ENCODE peak calls at places on chromosomes 16 and 17, in ten cellular contexts. D is adrenal gland, I is spleen, M is SK-N-SH, A is hepatocyte, R is upper lobe of right lung, Q is thoracic aorta, G is body of pancreas, J is heart left ventricle, S is left ventricle myocardium inferior. E is an unnamed sample.

GRCh38 chr16:27234171-27234570 is 30.8 kb downstream of the KDM8 start:
- DNase-seq in A (no peak), R (peak; percentile 19), D (no peak), G (no peak), S (no peak), I (peak; percentile 73), Q (no peak), M (no peak), J (no peak), E (no peak)

GRCh38 chr16:55760665-55761035 is 72.2 kb downstream of the CES1 start:
- DNase-seq in Q (no peak), G (no peak), D (no peak), I (no peak), S (peak; percentile 62), A (no peak), M (no peak), R (peak; percentile 77), J (no peak), E (no peak)

GRCh38 chr16:77170805-77171204 is 20.2 kb upstream of the MON1B start:
- DNase-seq in Q (no peak), R (no peak), I (no peak), S (no peak), G (no peak), M (no peak), J (no peak), D (no peak), A (no peak), E (no peak)

GRCh38 chr17:10243905-10244844 is 45.8 kb upstream of the GAS7 start:
- DNase-seq in I (no peak), S (no peak), J (no peak), G (no peak), D (no peak), M (no peak), Q (no peak), R (peak; percentile 64), A (peak; percentile 24), E (no peak)

GRCh38 chr16:48146131-48146530 is 9.7 kb downstream of the ABCC12 start:
- DNase-seq in A (no peak), I (no peak), S (no peak), J (no peak), Q (no peak), M (no peak), R (no peak), D (no peak), G (no peak), E (no peak)

GRCh38 chr16:82888616-82889015 is 261.8 kb downstream of the CDH13 start:
- DNase-seq in D (no peak), J (no peak), I (no peak), M (no peak), R (no peak), G (no peak), S (no peak), Q (no peak), A (peak; percentile 58), E (no peak)

GRCh38 chr16:24700549-24701392 is 28.7 kb upstream of the TNRC6A start:
- DNase-seq in D (peak; percentile 92), M (peak; percentile 28), G (peak; percentile 85), I (no peak), R (no peak), Q (peak; percentile 85), S (peak; percentile 62), A (peak; percentile 65), J (peak; percentile 63), E (peak; percentile 17)

GRCh38 chr17:55510986-55511721 is at the start of gene SMIM36:
- DNase-seq in G (no peak), S (no peak), J (no peak), Q (no peak), D (no peak), R (no peak), M (no peak), I (no peak), A (no peak), E (no peak)

GRCh38 chr17:76808326-76808725 is 59.9 kb upstream of the MGAT5B start:
- DNase-seq in J (no peak), S (no peak), Q (no peak), A (no peak), I (no peak), R (no peak), D (no peak), G (no peak), M (no peak), E (no peak)

GRCh38 chr17:16552637-16553045 is 16.4 kb downstream of the ZNF287 start:
- DNase-seq in S (no peak), G (no peak), I (no peak), R (no peak), D (no peak), J (no peak), A (no peak), Q (no peak), M (no peak), E (no peak)
- H3K9me3 ChIP-seq in S (peaks cover 100% of the 10 kb centered on the region), G (peaks cover 7% of the 10 kb centered on the region), I (peaks cover 98% of the 10 kb centered on the region), R (peaks cover 88% of the 10 kb centered on the region), D (peaks cover 83% of the 10 kb centered on the region), J (peaks cover 85% of the 10 kb centered on the region), A (peaks cover 39% of the 10 kb centered on the region), Q (peaks cover 93% of the 10 kb centered on the region), M (peaks cover 42% of the 10 kb centered on the region), E (peaks cover 42% of the 10 kb centered on the region)

DNA sequence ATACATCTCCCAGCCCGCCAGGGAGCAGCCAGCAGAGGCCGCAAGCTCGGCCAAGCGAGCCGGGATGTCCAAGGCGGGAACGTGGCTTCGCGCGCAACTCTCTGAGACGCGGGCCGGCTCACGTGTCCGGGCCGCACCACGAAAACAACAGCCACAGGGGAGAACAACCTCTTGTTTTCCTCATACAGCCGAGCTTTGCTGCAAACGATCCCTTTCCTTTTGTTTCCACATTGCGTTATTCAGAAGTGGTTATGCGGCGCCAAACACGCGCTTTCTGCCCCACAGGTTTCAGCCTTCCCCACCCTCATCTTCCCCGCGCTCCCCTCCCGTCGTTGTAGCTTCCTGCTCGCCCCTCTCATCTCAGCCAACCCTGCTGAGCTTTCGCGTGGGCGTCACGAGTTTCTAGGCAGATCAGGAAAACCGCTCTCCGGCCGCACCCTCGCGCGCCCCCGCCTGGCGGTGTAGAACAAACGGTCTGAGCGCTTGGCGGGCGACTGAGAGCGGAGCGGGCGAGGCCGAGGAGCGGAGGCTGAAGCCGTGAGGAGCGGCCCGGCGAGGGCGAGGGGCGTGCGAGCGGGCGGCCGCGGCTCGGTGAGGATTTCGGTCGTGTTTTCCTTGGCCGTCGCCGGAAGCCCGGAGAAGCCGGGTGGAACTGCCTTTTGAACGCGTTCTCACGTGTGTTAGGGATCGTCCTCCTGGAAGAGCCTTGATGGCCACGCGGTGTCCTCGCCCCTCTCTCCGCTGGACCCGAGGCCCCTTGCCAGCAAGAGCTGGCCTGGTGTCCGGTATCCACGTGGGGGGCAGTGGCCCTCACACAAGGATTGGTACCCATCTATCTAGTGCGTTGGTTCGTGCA is 6.6 kb upstream of the SMARCD2 start:
- DNase-seq in A (peak; percentile 94), S (peak; percentile 93), D (peak; percentile 94), J (peak; percentile 97), I (peak; percentile 98), R (peak; percentile 96), Q (peak; percentile 90), G (peak; percentile 92), M (peak; percentile 66), E (peak; percentile 99)
- TF ChIP-seq CTCF in A (peak; percentile 71), S (peak; percentile 73), D (peak; percentile 74), J (peak; percentile 67), I (peak; percentile 84), R (peak; percentile 62), Q (peak; percentile 66), G (peak; percentile 76), M (no peak), E (peak; percentile 59)

GRCh38 chr16:3158014-3158497 is 23.2 kb downstream of the ZNF213 start:
- DNase-seq in R (no peak), A (no peak), Q (no peak), I (no peak), M (peak; percentile 73), D (no peak), S (no peak), G (no peak), J (no peak), E (peak; percentile 46)

GRCh38 chr16:3158498-3159314 is 23.9 kb downstream of the ZNF213 start:
- DNase-seq in A (peak; percentile 94), G (peak; percentile 93), S (peak; percentile 83), R (peak; percentile 95), Q (peak; percentile 63), D (peak; percentile 88), J (peak; percentile 92), M (peak; percentile 93), I (peak; percentile 95), E (peak; percentile 96)

GRCh38 chr16:3155181-3155580 is 20.4 kb downstream of the ZNF213 start:
- DNase-seq in Q (no peak), J (no peak), A (no peak), G (no peak), S (no peak), R (no peak), M (no peak), I (no peak), D (no peak), E (no peak)

GRCh38 chr16:3157229-3158013 is 22.6 kb downstream of the ZNF213 start:
- DNase-seq in G (peak; percentile 77), J (peak; percentile 72), S (peak; percentile 55), A (peak; percentile 89), D (peak; percentile 57), Q (peak; percentile 41), I (peak; percentile 89), M (peak; percentile 76), R (peak; percentile 80), E (peak; percentile 83)

DNA sequence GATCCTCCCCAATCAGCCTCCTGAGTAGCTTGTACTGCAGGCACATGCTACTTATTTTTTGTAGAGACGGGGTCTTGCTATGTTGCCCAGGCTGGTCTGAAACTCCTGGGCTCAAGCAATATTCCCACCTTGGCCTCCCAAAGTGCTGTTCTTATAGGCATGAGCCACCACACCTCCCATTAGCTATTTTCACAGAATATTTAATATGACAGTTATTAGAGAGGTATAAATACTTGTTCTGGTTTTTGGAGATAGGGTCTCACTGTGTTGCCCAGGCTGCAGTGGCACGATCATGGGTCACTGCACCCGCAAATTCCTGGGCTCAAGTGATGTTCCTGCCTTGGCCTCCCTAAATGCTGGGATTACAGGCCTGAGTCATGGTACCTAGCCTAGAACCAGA is 21.1 kb downstream of the ZNF213 start:
- DNase-seq in G (no peak), J (peak; percentile 4), M (no peak), Q (no peak), A (no peak), D (no peak), R (no peak), S (no peak), I (no peak), E (no peak)
- H3K27me3 ChIP-seq in G (no peaks in the 10 kb centered on the region), J (peaks cover under 1% of the 10 kb centered on the region), M (no peaks in the 10 kb centered on the region), Q (no peaks in the 10 kb centered on the region), A (no peaks in the 10 kb centered on the region), D (no peaks in the 10 kb centered on the region), R (no peaks in the 10 kb centered on the region), S (peaks cover 5% of the 10 kb centered on the region), I (no peaks in the 10 kb centered on the region), E (no peaks in the 10 kb centered on the region)

GRCh38 chr16:87571868-87572244 is 30.5 kb upstream of the JPH3 start:
- DNase-seq in R (no peak), Q (peak; percentile 13), G (no peak), S (no peak), I (no peak), A (no peak), D (no peak), M (peak; percentile 49), J (no peak), E (no peak)
- H3K9me3 ChIP-seq in R (no peaks in the 10 kb centered on the region), Q (no peaks in the 10 kb centered on the region), G (no peaks in the 10 kb centered on the region), S (no peaks in the 10 kb centered on the region), I (no peaks in the 10 kb centered on the region), A (no peaks in the 10 kb centered on the region), D (no peaks in the 10 kb centered on the region), M (no peaks in the 10 kb centered on the region), J (no peaks in the 10 kb centered on the region), E (no peaks in the 10 kb centered on the region)

GRCh38 chr16:8796469-8797363 is 723 bp downstream of the TMEM186 start:
- DNase-seq in G (no peak), A (no peak), S (no peak), Q (no peak), I (no peak), D (no peak), M (peak; percentile 30), J (no peak), R (no peak), E (no peak)
- TF ChIP-seq CTCF in G (no peak), A (no peak), S (no peak), Q (no peak), I (no peak), D (no peak), M (peak; percentile 19), J (no peak), R (no peak), E (no peak)